ENCODE peak calls at places on chromosomes 2 and 18, in six cellular contexts. J is HepG2, H is K562, K is GM12891, G is H1, U is GM12878. W is an unnamed sample.

GRCh38 chr2:135245055-135245454 is 193.0 kb downstream of the RAB3GAP1 start:
- DNase-seq in J (peak; percentile 16), H (peak; percentile 20), K (no peak), G (no peak), U (no peak), W (no peak)

GRCh38 chr2:173037245-173038106 is 38.2 kb upstream of the MAP3K20 start:
- DNase-seq in J (no peak), H (no peak), K (no peak), G (no peak), U (no peak), W (no peak)

GRCh38 chr18:9615973-9616559 is 1.7 kb upstream of the PPP4R1 start:
- DNase-seq in J (no peak), H (no peak), K (no peak), G (no peak), U (no peak), W (no peak)

GRCh38 chr2:84238907-84239306 is 220.2 kb downstream of the SUCLG1 start:
- DNase-seq in J (no peak), H (no peak), K (no peak), G (no peak), U (no peak), W (no peak)

GRCh38 chr18:49031511-49032188 is 80.9 kb upstream of the SMAD7 start:
- DNase-seq in J (no peak), H (no peak), K (no peak), G (no peak), U (no peak), W (no peak)

GRCh38 chr18:48956378-48956777 is 5.6 kb upstream of the SMAD7 start:
- DNase-seq in J (no peak), H (no peak), K (no peak), G (no peak), U (no peak), W (no peak)

GRCh38 chr2:85611705-85612587 is at the start of gene C2orf68:
- DNase-seq in J (peak; percentile 86), H (peak; percentile 93), K (peak; percentile 96), G (peak; percentile 70), U (peak; percentile 53), W (peak; percentile 96)

GRCh38 chr18:39960545-39960944 is 1994.5 kb upstream of the PIK3C3 start:
- DNase-seq in J (no peak), H (no peak), K (no peak), G (no peak), U (no peak), W (no peak)

GRCh38 chr2:176781570-176782217 is 430.9 kb upstream of the HNRNPA3 start:
- DNase-seq in J (no peak), H (no peak), K (no peak), G (no peak), U (no peak), W (no peak)

GRCh38 chr2:150292807-150293206 is 194.7 kb downstream of the RND3 start:
- DNase-seq in J (no peak), H (no peak), K (no peak), G (no peak), U (no peak), W (no peak)

GRCh38 chr18:70046207-70046606 is 98.5 kb upstream of the CD226 start:
- DNase-seq in J (no peak), H (no peak), K (no peak), G (no peak), U (no peak), W (no peak)

GRCh38 chr2:166179201-166179600 is 51.4 kb upstream of the SCN1A start:
- DNase-seq in J (no peak), H (no peak), K (no peak), G (no peak), U (no peak), W (no peak)

GRCh38 chr18:33578371-33579146 is 540 bp downstream of the ASXL3 start:
- DNase-seq in J (peak; percentile 1), H (no peak), K (peak; percentile 16), G (no peak), U (no peak), W (no peak)

GRCh38 chr18:74623047-74623816 is 25.6 kb downstream of the ZNF407 start:
- DNase-seq in J (no peak), H (no peak), K (no peak), G (no peak), U (no peak), W (no peak)

GRCh38 chr18:26052497-26052896 is 37.9 kb downstream of the SS18 start:
- DNase-seq in J (no peak), H (no peak), K (no peak), G (no peak), U (no peak), W (no peak)

GRCh38 chr2:172928754-172929153 is 146.9 kb upstream of the MAP3K20 start:
- DNase-seq in J (no peak), H (no peak), K (no peak), G (no peak), U (no peak), W (no peak)

GRCh38 chr18:54112356-54112755 is 112.1 kb downstream of the MBD2 start:
- DNase-seq in J (no peak), H (no peak), K (no peak), G (no peak), U (no peak), W (no peak)

GRCh38 chr18:49460958-49461601 is 635 bp upstream of the DYM start:
- DNase-seq in J (no peak), H (no peak), K (no peak), G (no peak), U (no peak), W (no peak)

DNA sequence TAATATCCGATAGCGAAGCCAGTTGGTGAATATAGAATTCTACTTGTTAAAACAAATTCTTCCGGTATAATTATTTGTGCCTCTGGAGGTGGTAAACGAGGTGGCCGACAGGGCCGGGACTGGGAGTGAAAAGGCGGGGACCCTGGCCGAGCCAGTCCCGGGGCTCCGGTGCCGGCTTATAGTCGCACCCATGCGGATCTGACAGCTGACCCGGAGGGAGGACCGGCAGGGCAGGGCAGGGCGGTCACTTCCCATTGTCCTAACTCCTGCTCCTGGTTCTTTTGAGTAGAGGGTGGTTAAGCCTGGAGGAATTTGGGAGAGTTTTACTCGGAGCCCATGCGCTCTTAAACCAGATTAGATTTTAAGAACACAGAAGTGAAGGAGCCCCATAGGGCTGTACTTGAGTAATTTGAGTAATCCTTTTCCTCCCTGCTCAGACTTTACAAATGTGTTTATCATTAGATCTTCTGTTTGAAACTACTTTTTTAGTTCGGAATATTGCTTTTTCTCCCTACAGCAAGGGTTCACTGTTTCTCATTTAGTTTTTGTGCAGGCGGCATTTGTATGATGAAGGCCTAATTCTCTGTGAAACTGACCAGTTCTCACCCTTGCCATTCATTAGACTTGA is 1.8 kb downstream of the B3GNT2 start:
- DNase-seq in J (no peak), H (peak; percentile 54), K (no peak), G (no peak), U (no peak), W (no peak)
- TF ChIP-seq POLR2A in J (no peak), H (no peak), K (no peak), G (no peak), U (peak; percentile 54), W (no peak)

DNA sequence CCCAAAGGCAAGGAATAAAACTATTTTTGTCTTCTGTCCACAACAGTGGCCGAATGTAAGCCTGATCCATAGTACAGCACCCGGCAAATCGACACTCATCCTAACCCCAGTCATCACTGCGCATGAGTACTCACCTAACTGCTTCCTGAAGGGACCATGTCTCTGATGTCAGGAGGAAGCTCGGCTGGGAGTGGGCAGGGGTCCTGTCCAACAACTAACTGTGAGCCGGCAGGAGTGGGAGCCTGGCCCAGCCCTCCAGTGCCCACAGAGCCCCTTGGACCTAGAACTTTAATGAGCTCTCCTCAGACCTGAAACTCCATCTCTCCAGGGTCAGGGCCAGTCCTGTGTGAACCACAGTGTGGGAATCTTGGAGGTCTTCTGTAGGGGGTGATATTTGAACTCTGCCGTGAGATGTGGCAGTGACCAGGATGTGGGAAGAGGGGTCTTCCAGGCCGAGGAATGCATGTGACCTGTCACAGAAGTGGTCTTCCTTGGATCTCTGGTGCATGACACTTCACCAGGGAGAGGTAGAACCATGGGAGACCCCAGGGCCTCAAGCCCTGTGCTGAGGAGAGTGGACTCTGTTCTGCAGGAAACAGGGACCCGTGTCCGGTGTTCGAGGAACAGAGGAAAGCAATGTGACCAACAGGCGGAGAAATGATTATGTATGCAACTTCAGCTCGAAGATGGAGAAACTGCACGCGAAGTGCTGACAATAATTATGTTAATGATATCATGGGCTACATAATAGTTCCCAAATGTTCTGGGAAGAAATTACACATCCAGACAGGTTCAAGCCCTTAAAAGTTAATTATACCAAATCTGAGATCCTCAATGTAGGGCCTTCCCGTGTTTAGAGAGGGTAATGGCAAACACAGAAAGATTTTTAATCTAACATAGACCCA is 240.1 kb upstream of the HDAC4 start:
- DNase-seq in J (no peak), H (no peak), K (no peak), G (no peak), U (no peak), W (no peak)
- TF ChIP-seq TAF1 in J (no peak), H (no peak), K (no peak), G (no peak), U (no peak), W (no peak)

DNA sequence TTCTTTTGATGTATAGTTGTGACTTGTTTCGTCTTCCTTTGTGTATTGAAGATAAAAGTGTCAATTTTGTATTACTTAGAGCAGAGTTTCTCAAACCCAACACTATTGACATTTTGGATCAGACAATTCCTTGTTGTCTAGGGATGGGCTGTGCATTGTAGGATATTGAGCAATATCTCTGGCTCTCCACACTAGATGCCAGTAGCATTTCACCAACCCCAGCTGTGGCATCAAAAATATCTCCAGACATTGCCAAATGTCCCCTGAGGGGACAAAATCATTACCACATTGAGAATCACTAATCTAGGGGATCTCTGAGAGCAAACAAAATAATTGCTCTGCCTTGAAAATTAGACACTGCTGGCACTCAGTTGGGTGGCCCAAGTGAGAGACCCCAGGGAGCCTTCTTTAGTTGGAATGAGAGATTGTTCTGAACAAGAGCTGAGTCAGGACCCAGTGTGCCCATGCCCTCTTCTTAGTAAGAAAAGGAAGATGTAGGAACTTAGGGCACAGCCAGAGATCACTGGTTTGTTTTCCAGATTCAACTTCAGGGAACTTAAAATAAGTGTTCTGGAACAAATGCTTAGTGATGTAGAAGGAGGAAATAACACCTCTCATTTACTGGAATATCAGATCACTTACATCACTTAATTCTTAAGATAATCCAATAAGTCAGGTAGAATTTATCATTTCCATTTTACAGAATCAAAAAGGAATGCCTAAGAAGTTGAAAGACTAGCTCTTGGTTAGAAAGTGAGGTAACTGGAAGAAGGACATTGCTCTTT is 466.6 kb upstream of the TNP1 start:
- DNase-seq in J (peak; percentile 65), H (no peak), K (no peak), G (no peak), U (no peak), W (no peak)
- TF ChIP-seq POLR2AphosphoS5 in J (no peak), H (no peak), K (no peak), G (no peak), U (no peak), W (no peak)

DNA sequence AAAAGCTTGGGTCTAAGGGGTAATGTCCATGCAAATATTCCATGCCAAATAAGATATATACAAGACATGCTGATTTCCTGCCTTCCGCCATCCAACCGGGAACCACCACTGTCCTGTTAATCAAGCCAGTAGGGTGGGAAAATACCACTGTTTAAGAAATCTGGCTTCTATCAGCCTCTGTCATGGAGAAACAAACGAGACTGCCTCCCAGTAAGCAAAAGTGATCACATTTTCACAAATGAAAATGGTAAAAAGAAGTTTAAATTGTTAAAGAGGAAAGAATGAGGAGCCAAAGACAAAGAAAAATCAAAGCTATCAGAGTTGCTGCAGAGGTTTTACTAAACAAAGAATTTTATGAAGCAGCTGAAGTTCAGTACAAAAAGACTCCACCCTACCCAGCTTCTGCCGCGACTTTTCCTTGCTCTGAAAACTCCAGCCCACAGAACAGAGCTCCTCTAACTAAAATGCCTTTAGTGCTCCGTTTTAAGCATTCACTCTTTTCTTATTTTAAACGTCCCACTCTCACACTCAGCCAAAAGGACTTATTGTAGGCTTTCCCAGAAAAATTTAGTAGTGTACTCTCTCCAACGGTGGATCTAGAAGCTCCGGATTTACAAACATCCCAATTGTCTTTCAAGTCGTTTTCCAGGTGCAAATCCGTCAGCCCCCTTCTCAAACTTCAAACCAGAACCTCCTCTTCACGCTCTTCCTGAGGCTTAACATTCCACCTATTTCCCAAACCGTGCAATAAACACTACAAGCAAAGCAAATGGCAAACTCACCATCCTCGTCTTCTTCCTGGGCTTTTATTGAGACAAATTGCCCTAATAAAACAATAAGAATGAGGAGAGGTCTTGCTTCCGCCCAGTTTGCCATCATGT is 595 bp downstream of the COL5A2 start:
- DNase-seq in J (no peak), H (no peak), K (no peak), G (no peak), U (no peak), W (no peak)
- TF ChIP-seq POLR2A in J (no peak), H (no peak), K (no peak), G (no peak), U (no peak), W (no peak)

W was measured in GM12892.